ENCODE peak calls at places on chromosomes 4 and X, in five cellular contexts. F is prostate gland, T is SJSA1, B is psoas muscle, S is adrenal gland. I is an unnamed sample.

GRCh38 chrX:136176399-136176825 is 29.1 kb downstream of the FHL1 start:
- DNase-seq in S (peak; percentile 60), T (peak; percentile 41), F (no peak), B (no peak), I (no peak)

GRCh38 chrX:25049347-25049746 is 33.6 kb upstream of the ARX start:
- DNase-seq in B (no peak), S (no peak), T (no peak), F (no peak), I (no peak)

GRCh38 chrX:30577362-30577961 is at the start of gene TASL:
- DNase-seq in F (no peak), T (no peak), B (no peak), S (peak; percentile 10), I (no peak)

GRCh38 chr4:34516524-34516923 is 1727.8 kb downstream of the ARAP2 start:
- DNase-seq in S (no peak), F (no peak), B (no peak), T (no peak), I (no peak)

GRCh38 chrX:115603534-115604074 is 42.6 kb downstream of the PLS3 start:
- DNase-seq in S (no peak), F (no peak), B (no peak), T (no peak), I (no peak)

GRCh38 chr4:1843852-1844251 is 12.1 kb downstream of the LETM1 start:
- DNase-seq in T (no peak), B (no peak), S (peak; percentile 96), F (no peak), I (no peak)

GRCh38 chr4:156775803-156776202 is 195.8 kb downstream of the PDGFC start:
- DNase-seq in B (no peak), T (no peak), S (no peak), F (no peak), I (no peak)

GRCh38 chrX:108070891-108071290 is 20.5 kb downstream of the PSMD10 start:
- DNase-seq in B (no peak), F (no peak), T (no peak), S (no peak), I (no peak)

GRCh38 chr4:1872918-1873269 is 1.7 kb downstream of the NSD2 start:
- DNase-seq in F (no peak), B (no peak), T (no peak), S (no peak), I (no peak)

GRCh38 chr4:2353222-2354107 is 65.0 kb downstream of the ZFYVE28 start:
- DNase-seq in F (no peak), T (no peak), B (peak; percentile 70), S (peak; percentile 3), I (peak; percentile 33)

GRCh38 chr4:41414380-41414779 is 123.6 kb upstream of the LIMCH1 start:
- DNase-seq in T (no peak), F (no peak), B (no peak), S (no peak), I (no peak)
- H3K4me1 ChIP-seq in T (no peaks in the 10 kb centered on the region), F (no peaks in the 10 kb centered on the region), B (peaks cover 46% of the 10 kb centered on the region), S (peaks cover 17% of the 10 kb centered on the region), I (peaks cover 19% of the 10 kb centered on the region)

GRCh38 chr4:40210776-40211175 is 13.9 kb downstream of the RHOH start:
- DNase-seq in S (no peak), B (no peak), F (no peak), T (no peak), I (no peak)
- H3K4me3 ChIP-seq in S (no peak overlapping the region), B (no peak overlapping the region), F (no peak overlapping the region), T (no peak overlapping the region), I (no peak overlapping the region)

DNA sequence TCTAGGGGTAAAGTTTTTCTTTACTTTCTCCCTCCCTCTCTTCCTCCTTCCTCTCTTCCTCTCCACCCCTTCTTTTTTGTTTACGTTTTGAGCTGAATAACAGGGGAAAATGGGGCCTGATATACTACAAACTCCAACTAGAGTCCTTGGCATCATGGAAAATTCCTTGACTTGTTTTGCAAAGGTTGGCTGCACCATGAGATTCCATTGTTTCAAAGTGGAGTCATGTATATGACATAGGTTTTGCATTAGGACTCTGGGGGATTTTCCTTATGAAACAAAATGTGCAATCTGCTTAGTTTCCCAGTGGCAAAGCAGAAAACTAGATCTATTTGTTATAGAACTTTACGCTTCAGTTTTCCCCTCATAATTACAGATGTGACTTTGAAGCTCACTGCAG is 233.5 kb upstream of the PGRMC2 start:
- DNase-seq in F (no peak), T (no peak), B (no peak), S (no peak), I (no peak)
- H3K4me1 ChIP-seq in F (peaks cover 9% of the 10 kb centered on the region), T (peaks cover 70% of the 10 kb centered on the region), B (peaks cover 27% of the 10 kb centered on the region), S (peaks cover 31% of the 10 kb centered on the region), I (peaks cover 9% of the 10 kb centered on the region)

GRCh38 chr4:138233313-138233712 is 8.8 kb downstream of the SLC7A11 start:
- DNase-seq in B (no peak), F (no peak), S (no peak), T (no peak), I (no peak)

GRCh38 chr4:138234254-138234653 is 7.9 kb downstream of the SLC7A11 start:
- DNase-seq in F (no peak), B (no peak), S (no peak), T (no peak), I (no peak)

GRCh38 chr4:138235419-138235952 is 6.7 kb downstream of the SLC7A11 start:
- DNase-seq in B (no peak), F (no peak), T (no peak), S (no peak), I (no peak)

GRCh38 chr4:138238521-138239292 is 3.4 kb downstream of the SLC7A11 start:
- DNase-seq in F (no peak), S (no peak), B (no peak), T (no peak), I (no peak)

GRCh38 chr4:138236035-138236434 is 6.1 kb downstream of the SLC7A11 start:
- DNase-seq in B (no peak), F (no peak), S (no peak), T (no peak), I (no peak)
- H3K4me3 ChIP-seq in B (no peak overlapping the region), F (no peak overlapping the region), S (no peak overlapping the region), T (no peak overlapping the region), I (no peak overlapping the region)

GRCh38 chr4:158817562-158818370 is 48.9 kb downstream of the FNIP2 start:
- DNase-seq in B (no peak), T (no peak), F (no peak), S (no peak), I (no peak)
- H3K4me1 ChIP-seq in B (peaks cover 53% of the 10 kb centered on the region), T (peaks cover 52% of the 10 kb centered on the region), F (peaks cover 6% of the 10 kb centered on the region), S (peaks cover 37% of the 10 kb centered on the region), I (peaks cover 11% of the 10 kb centered on the region)

GRCh38 chr4:74934016-74934821 is 1.3 kb downstream of the PARM1 start:
- DNase-seq in T (no peak), B (no peak), S (peak; percentile 7), F (peak; percentile 62), I (peak; percentile 32)
- H3K4me3 ChIP-seq in T (no peak overlapping the region), B (peak overlapping the region; percentile 84), S (no peak overlapping the region), F (peak overlapping the region; percentile 91), I (peak overlapping the region; percentile 63)

DNA sequence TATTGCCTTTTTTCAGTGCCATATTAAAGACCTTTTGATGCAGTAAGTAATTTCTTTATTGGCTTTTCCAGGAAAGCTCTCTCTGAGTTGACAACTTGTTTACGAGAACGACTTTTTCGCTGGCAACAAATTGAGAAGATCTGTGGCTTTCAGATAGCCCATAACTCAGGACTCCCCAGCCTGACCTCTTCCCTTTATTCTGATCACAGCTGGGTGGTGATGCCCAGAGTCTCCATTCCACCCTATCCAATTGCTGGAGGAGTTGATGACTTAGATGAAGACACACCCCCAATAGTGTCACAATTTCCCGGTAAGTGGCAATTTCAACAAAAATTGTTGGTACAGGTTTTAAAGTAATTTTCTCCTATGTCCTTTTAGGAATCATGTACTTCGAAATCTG is 148.1 kb downstream of the STIM2 start:
- DNase-seq in F (no peak), B (no peak), S (no peak), T (no peak), I (no peak)
- H3K4me1 ChIP-seq in F (peaks cover 7% of the 10 kb centered on the region), B (peaks cover 3% of the 10 kb centered on the region), S (peaks cover 24% of the 10 kb centered on the region), T (peaks cover 21% of the 10 kb centered on the region), I (no peaks in the 10 kb centered on the region)

GRCh38 chr4:143403551-143403816 is 66.8 kb downstream of the GAB1 start:
- DNase-seq in S (no peak), F (no peak), T (no peak), B (no peak), I (no peak)
- H3K4me3 ChIP-seq in S (no peak overlapping the region), F (no peak overlapping the region), T (no peak overlapping the region), B (peak overlapping the region; percentile 54), I (no peak overlapping the region)

GRCh38 chr4:108851346-108851745 is 88.5 kb upstream of the ETNPPL start:
- DNase-seq in F (no peak), S (no peak), T (no peak), B (no peak), I (no peak)
- H3K4me1 ChIP-seq in F (no peaks in the 10 kb centered on the region), S (no peaks in the 10 kb centered on the region), T (peaks cover 16% of the 10 kb centered on the region), B (no peaks in the 10 kb centered on the region), I (no peaks in the 10 kb centered on the region)